ENCODE peak calls at places on chromosomes 7 and 10, in five cellular contexts. X is K562, F is prostate gland, K is suprapubic skin, G is sigmoid colon. A is an unnamed sample.

GRCh38 chr7:30931161-30931926 is 19.7 kb downstream of the AQP1 start:
- DNase-seq in K (peak; percentile 80), G (peak; percentile 68), F (no peak), X (peak; percentile 6), A (no peak)

GRCh38 chr10:110481948-110482347 is 15.8 kb upstream of the DUSP5 start:
- DNase-seq in X (no peak), F (no peak), G (no peak), K (no peak), A (no peak)

GRCh38 chr10:98400482-98400881 is 14.5 kb downstream of the PYROXD2 start:
- DNase-seq in G (no peak), X (no peak), K (no peak), F (no peak), A (no peak)

GRCh38 chr10:68153473-68154210 is 44.4 kb downstream of the MYPN start:
- DNase-seq in X (no peak), F (no peak), K (no peak), G (no peak), A (no peak)

GRCh38 chr10:78261291-78261690 is 227.6 kb downstream of the RPS24 start:
- DNase-seq in K (no peak), F (no peak), G (no peak), X (no peak), A (no peak)

GRCh38 chr10:103510046-103510685 is 16.7 kb downstream of the NEURL1 start:
- DNase-seq in F (no peak), K (peak; percentile 62), X (no peak), G (no peak), A (no peak)

GRCh38 chr10:66784796-66785195 is 141.0 kb upstream of the LRRTM3 start:
- DNase-seq in X (no peak), K (no peak), F (no peak), G (no peak), A (no peak)

GRCh38 chr7:150937848-150938561 is 40.1 kb downstream of the KCNH2 start:
- DNase-seq in F (no peak), X (no peak), G (peak; percentile 67), K (peak; percentile 70), A (no peak)

GRCh38 chr10:132422169-132422691 is 25.2 kb downstream of the PWWP2B start:
- DNase-seq in K (no peak), G (no peak), F (no peak), X (no peak), A (no peak)

GRCh38 chr10:24556137-24556536 is 167.6 kb downstream of the ARHGAP21 start:
- DNase-seq in F (no peak), G (no peak), K (no peak), X (peak; percentile 30), A (no peak)

GRCh38 chr7:50479743-50480517 is 29.8 kb upstream of the FIGNL1 start:
- DNase-seq in G (no peak), X (no peak), K (no peak), F (no peak), A (no peak)

GRCh38 chr10:61902448-61903183 is 1.1 kb downstream of the ARID5B start:
- DNase-seq in F (peak; percentile 79), K (peak; percentile 89), X (peak; percentile 62), G (peak; percentile 81), A (no peak)
- TF ChIP-seq POLR2A in F (peak; percentile 7), K (no peak), X (no peak), G (no peak), A (no peak)

GRCh38 chr7:135763261-135763660 is 14.6 kb upstream of the FAM180A start:
- DNase-seq in G (no peak), X (no peak), K (no peak), F (no peak), A (no peak)

GRCh38 chr7:135757719-135758411 is 9.3 kb upstream of the FAM180A start:
- DNase-seq in K (no peak), X (no peak), F (no peak), G (no peak), A (no peak)

GRCh38 chr7:135758531-135758932 is 9.9 kb upstream of the FAM180A start:
- DNase-seq in G (no peak), F (no peak), K (no peak), X (no peak), A (no peak)

GRCh38 chr7:135759537-135759936 is 10.9 kb upstream of the FAM180A start:
- DNase-seq in G (no peak), F (no peak), X (no peak), K (no peak), A (no peak)

DNA sequence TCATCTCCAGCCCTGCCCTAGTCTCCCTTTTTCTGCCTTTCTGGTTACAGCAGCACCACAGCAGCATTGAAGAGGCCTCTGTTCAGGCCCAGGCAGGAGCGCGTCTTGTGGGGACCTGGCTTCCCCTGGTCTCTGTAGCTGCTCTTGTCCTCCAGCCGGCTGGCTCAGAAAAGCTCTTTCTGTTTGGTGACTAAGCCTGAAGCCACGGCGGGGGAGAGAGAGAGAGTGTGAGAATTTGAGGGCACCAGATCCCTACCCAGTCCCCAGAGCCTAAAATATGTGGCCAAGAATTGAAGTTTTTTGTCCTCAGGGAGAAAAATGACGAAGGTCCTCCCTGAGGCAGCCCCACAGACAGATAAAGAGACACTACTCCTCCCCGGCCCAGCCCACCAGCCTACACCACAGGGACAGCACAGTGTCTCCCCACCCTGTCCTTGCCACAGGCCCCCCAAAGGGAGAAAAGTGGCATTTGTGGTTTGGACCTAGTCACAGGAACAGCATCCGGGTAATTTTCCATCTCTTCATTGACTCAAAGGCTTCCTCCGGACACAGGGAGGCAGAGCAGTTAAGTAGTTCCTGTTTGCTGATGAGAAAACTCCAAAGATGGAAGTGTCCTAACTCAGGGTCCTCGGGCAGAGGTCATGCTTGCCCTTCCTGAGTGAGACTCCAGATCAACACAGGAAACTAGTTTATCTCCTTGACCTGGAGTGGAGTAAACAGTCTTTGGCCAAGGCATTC is 13.3 kb upstream of the FAM180A start:
- DNase-seq in X (no peak), G (no peak), F (no peak), K (no peak), A (no peak)
- TF ChIP-seq POLR2AphosphoS5 in X (no peak), G (no peak), F (no peak), K (no peak), A (no peak)

GRCh38 chr10:36247478-36247877 is 605.4 kb upstream of the FZD8 start:
- DNase-seq in F (no peak), G (no peak), X (no peak), K (no peak), A (no peak)
- TF ChIP-seq POLR2A in F (no peak), G (no peak), X (no peak), K (no peak), A (no peak)

GRCh38 chr7:73829505-73829904 is 1.3 kb upstream of the CLDN4 start:
- DNase-seq in K (no peak), X (no peak), F (no peak), G (no peak), A (no peak)

GRCh38 chr7:73828972-73829371 is 1.8 kb upstream of the CLDN4 start:
- DNase-seq in K (no peak), G (no peak), X (no peak), F (no peak), A (no peak)

GRCh38 chr7:73828107-73828803 is 2.5 kb upstream of the CLDN4 start:
- DNase-seq in K (no peak), G (no peak), X (peak; percentile 51), F (peak; percentile 72), A (no peak)

GRCh38 chr7:73829921-73830617 is 727 bp upstream of the CLDN4 start:
- DNase-seq in K (no peak), F (peak; percentile 44), G (no peak), X (no peak), A (no peak)

DNA sequence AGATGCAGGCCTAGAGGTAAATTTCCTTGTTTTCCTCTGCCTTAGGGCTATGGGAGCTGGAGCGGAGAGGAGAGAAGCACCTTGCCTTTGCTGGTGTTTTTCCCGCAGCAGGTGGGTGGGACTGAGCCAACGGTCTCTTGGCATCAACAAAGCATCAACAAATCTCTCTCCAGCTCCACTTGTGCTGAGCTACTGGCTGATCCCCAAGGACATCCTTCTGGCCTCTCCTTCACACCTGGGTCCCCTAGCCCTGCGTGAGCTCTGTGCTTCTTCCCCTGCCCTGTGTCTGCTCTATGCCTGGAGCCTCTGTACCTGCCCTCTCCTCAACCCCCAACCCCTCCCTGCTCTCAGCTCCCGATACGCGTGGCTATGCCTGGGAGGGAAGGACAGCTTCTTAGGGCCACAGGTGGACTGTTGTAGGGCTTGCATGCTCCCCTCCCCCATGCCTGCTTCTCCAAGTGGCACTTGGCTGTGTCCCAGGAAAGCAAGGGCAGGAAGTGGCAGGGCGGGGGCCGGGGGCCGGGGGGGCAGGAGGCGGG is 3.2 kb upstream of the CLDN4 start:
- DNase-seq in F (peak; percentile 89), X (no peak), G (no peak), K (no peak), A (no peak)
- TF ChIP-seq POLR2AphosphoS5 in F (peak; percentile 77), X (no peak), G (no peak), K (no peak), A (no peak)

GRCh38 chr10:17229967-17230682 is 2.1 kb downstream of the VIM start:
- DNase-seq in F (peak; percentile 74), X (peak; percentile 81), K (peak; percentile 91), G (peak; percentile 91), A (no peak)
- TF ChIP-seq POLR2A in F (no peak), X (peak; percentile 84), K (no peak), G (peak; percentile 54), A (peak; percentile 32)

GRCh38 chr7:117135553-117135891 is 182.2 kb downstream of the ST7 start:
- DNase-seq in G (no peak), F (no peak), K (no peak), X (no peak), A (no peak)

GRCh38 chr7:117138474-117138873 is 184.4 kb downstream of the WNT2 start:
- DNase-seq in F (no peak), X (no peak), K (no peak), G (no peak), A (no peak)

GRCh38 chr7:117138943-117139690 is 183.7 kb downstream of the WNT2 start:
- DNase-seq in K (no peak), F (no peak), G (no peak), X (no peak), A (no peak)

GRCh38 chr7:117139691-117139984 is 183.2 kb downstream of the WNT2 start:
- DNase-seq in F (no peak), K (no peak), G (no peak), X (no peak), A (no peak)

GRCh38 chr7:117137868-117138267 is 184.6 kb downstream of the ST7 start:
- DNase-seq in X (no peak), F (no peak), K (no peak), G (no peak), A (no peak)
- TF ChIP-seq POLR2AphosphoS5 in X (no peak), F (no peak), K (no peak), G (no peak), A (no peak)

DNA sequence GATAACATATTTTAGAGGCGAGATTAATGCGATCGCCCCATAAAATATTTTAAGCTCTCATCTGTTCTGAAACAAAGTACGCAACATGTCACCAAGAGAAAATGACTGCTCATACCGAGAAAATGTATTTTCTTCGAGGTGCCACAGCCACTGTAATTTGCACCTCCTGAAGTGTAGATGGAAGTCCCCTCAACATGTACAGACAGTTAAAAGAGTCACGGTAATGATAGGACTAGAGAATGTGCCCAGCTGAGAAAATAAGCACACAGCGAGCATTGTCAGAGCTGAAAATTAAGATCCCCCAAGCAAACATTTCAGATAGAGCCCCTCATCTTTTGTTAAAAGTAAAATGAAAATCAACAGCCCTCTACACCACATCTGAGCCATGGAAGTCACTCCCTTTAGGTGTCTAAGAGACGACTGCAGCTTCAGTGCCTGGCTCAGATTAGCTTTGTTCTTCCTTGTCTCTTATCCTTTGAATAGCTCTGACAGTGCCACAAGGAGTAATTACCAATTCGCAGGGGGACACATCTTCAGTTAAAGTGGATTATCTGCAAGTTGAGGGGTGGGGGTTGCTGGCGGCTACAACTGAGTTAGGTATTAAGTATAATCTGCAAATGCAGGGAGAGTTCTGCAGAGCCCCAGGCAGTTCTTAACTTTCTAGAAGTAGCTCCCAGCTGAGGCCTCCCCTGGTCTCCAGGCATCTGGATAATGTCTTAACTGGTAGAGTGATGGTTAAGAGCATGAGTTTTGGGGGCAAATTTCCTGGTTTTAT is 222.7 kb upstream of the C7orf33 start:
- DNase-seq in X (no peak), K (no peak), F (no peak), G (no peak), A (no peak)
- TF ChIP-seq POLR2A in X (no peak), K (no peak), F (no peak), G (no peak), A (no peak)

A was measured in GM12891.